ENCODE peak calls at places on chromosomes 7 and 10, in five cellular contexts. N, Y, B, R and Q are unnamed samples.

GRCh38 chr7:85184599-85185354 is 2.1 kb downstream of the SEMA3D start:
- DNase-seq in B (peak), N (no peak), Y (peak), R (peak), Q (no peak)

GRCh38 chr10:13791483-13791882 is 204.7 kb downstream of the PRPF18 start:
- DNase-seq in N (no peak), B (no peak), Y (no peak), R (no peak), Q (no peak)

GRCh38 chr10:61612451-61612850 is 50.3 kb upstream of the CABCOCO1 start:
- DNase-seq in Y (no peak), B (no peak), N (no peak), R (no peak), Q (no peak)

GRCh38 chr7:99557196-99557607 is 1.2 kb upstream of the ZNF655 start:
- DNase-seq in N (no peak), R (no peak), Y (no peak), B (no peak), Q (no peak)

GRCh38 chr10:63256047-63256773 is 123.1 kb downstream of the NRBF2 start:
- DNase-seq in R (no peak), B (no peak), N (no peak), Y (no peak), Q (no peak)

GRCh38 chr10:6386960-6387359 is 184.2 kb downstream of the PFKFB3 start:
- DNase-seq in R (no peak), Y (no peak), B (no peak), N (no peak), Q (no peak)

GRCh38 chr7:108376206-108376605 is 80.0 kb downstream of the NRCAM start:
- DNase-seq in R (no peak), N (no peak), B (no peak), Y (no peak), Q (no peak)

GRCh38 chr7:112134039-112134438 is 72.2 kb downstream of the DOCK4 start:
- DNase-seq in Y (no peak), B (no peak), R (no peak), N (no peak), Q (no peak)

GRCh38 chr7:151901313-151901669 is 24.4 kb upstream of the PRKAG2 start:
- DNase-seq in N (no peak), B (no peak), R (no peak), Y (no peak), Q (no peak)
- H3K27ac ChIP-seq in N (no peak), B (no peak), R (no peak), Y (no peak), Q (no peak)

GRCh38 chr10:132386419-132386831 is 10.6 kb upstream of the PWWP2B start:
- DNase-seq in B (peak), N (peak), Y (no peak), R (no peak), Q (no peak)
- H3K27ac ChIP-seq in B (no peak), N (no peak), Y (no peak), R (no peak), Q (no peak)

GRCh38 chr7:150627959-150628358 is 4.2 kb downstream of the GIMAP6 start:
- DNase-seq in Y (no peak), N (no peak), R (no peak), B (no peak), Q (no peak)
- H3K27ac ChIP-seq in Y (no peak), N (no peak), R (no peak), B (no peak), Q (no peak)

GRCh38 chr10:78306358-78306757 is 272.7 kb downstream of the RPS24 start:
- DNase-seq in B (no peak), R (no peak), Y (no peak), N (no peak), Q (no peak)
- H3K27ac ChIP-seq in B (no peak), R (no peak), Y (no peak), N (no peak), Q (no peak)